ENCODE peak calls at places on chromosome 17, in five cellular contexts. Y is kidney epithelial cell, Z is tibial nerve, K is Caco-2, C is prostate gland. O is an unnamed sample. For H3K27me3, the result is how much of the 10 kb centered on the place peaks cover.

GRCh38 chr17:3558603-3559269 is 1.1 kb upstream of the TRPV3 start:
- DNase-seq in K (no peak), Z (no peak), C (no peak), Y (peak), O (peak)

GRCh38 chr17:1873418-1873817 is 43.6 kb downstream of the RPA1 start:
- DNase-seq in Y (no peak), Z (no peak), C (no peak), K (no peak), O (no peak)

GRCh38 chr17:60926466-60927183 is 249.0 kb downstream of the BCAS3 start:
- DNase-seq in K (no peak), Z (no peak), Y (no peak), C (no peak), O (peak)

GRCh38 chr17:2122641-2123302 is 67.9 kb downstream of the HIC1 start:
- DNase-seq in Z (peak), K (no peak), C (peak), Y (no peak), O (peak)

GRCh38 chr17:4247981-4248388 is 15.8 kb downstream of the ANKFY1 start:
- DNase-seq in C (peak), K (peak), Y (no peak), Z (no peak), O (peak)

GRCh38 chr17:50268632-50269287 is 5.5 kb upstream of the TMEM92 start:
- DNase-seq in C (no peak), Z (no peak), Y (no peak), K (peak), O (no peak)

GRCh38 chr17:39090400-39090799 is 61.0 kb downstream of the PLXDC1 start:
- DNase-seq in Z (no peak), C (no peak), Y (no peak), K (no peak), O (no peak)

GRCh38 chr17:71528210-71528609 is 592.6 kb upstream of the SOX9 start:
- DNase-seq in C (no peak), Y (no peak), K (no peak), Z (no peak), O (no peak)

GRCh38 chr17:13728751-13729150 is 127.0 kb upstream of the HS3ST3A1 start:
- DNase-seq in Y (no peak), Z (no peak), C (no peak), K (no peak), O (peak)

GRCh38 chr17:64739316-64740058 is 77.4 kb upstream of the SMURF2 start:
- DNase-seq in Z (no peak), C (no peak), K (no peak), Y (no peak), O (peak)

GRCh38 chr17:44293509-44294226 is 14.7 kb upstream of the RUNDC3A start:
- DNase-seq in Y (no peak), Z (no peak), K (no peak), C (no peak), O (no peak)

GRCh38 chr17:5097101-5097834 is 14.4 kb downstream of the ZNF232 start:
- DNase-seq in Y (no peak), K (no peak), Z (peak), C (peak), O (no peak)

GRCh38 chr17:31568140-31568938 is 176.9 kb downstream of the RAB11FIP4 start:
- DNase-seq in C (no peak), K (no peak), Y (no peak), Z (peak), O (no peak)

GRCh38 chr17:42246515-42246914 is 29.7 kb downstream of the STAT5B start:
- DNase-seq in Y (no peak), Z (no peak), K (no peak), C (no peak), O (no peak)

GRCh38 chr17:63621684-63622570 is at the start of gene MAP3K3:
- DNase-seq in K (peak), Y (peak), C (peak), Z (peak), O (peak)

GRCh38 chr17:78258323-78259229 is 27.1 kb downstream of the TMEM235 start:
- DNase-seq in C (no peak), Z (no peak), Y (no peak), K (no peak), O (no peak)

GRCh38 chr17:47172698-47173565 is 16.2 kb downstream of the CDC27 start:
- DNase-seq in Y (no peak), K (no peak), C (no peak), Z (no peak), O (no peak)

GRCh38 chr17:46061435-46061834 is 62.4 kb downstream of the STH start:
- DNase-seq in Z (no peak), K (no peak), Y (no peak), C (no peak), O (peak)

GRCh38 chr17:41645371-41646063 is 21.1 kb upstream of the KRT17 start:
- DNase-seq in C (no peak), Y (no peak), Z (no peak), K (no peak), O (peak)

GRCh38 chr17:68020451-68020779 is 15.1 kb upstream of the KPNA2 start:
- DNase-seq in Y (no peak), Z (no peak), C (no peak), K (peak), O (no peak)
- H3K4me3 ChIP-seq in Y (peak), Z (peak), C (peak), K (peak), O (peak)

GRCh38 chr17:7613769-7614421 is 802 bp downstream of the FXR2 start:
- DNase-seq in Y (no peak), K (no peak), C (no peak), Z (no peak), O (peak)
- TF ChIP-seq CTCF in Y (no peak), K (no peak), C (no peak), Z (no peak), O (peak)

DNA sequence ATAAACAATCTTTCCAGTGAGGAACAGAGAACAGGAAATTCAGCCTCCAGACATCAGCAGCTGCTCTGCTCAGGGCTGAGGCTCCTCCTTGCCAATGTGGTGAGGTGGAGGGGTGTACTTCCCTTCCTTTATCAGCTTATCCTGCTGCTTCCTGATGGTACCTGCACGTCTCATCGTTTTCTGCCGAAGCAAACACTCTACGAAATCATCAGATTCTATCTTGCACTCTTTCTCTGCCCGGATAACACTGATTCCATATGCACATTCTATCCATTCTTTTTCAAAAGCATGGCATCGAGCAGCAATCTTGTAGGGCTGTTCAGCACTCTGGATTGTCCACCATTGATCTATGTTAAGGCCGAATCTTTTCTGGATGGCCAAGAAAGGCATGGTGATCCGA is 15.4 kb upstream of the SEZ6 start:
- DNase-seq in K (no peak), Y (no peak), Z (no peak), C (no peak), O (no peak)
- H3K27me3 ChIP-seq in K (under half), Y (half or more), Z (half or more), C (under half), O (under half)

GRCh38 chr17:48588074-48588415 is 2.0 kb downstream of the HOXB3 start:
- DNase-seq in Y (no peak), Z (no peak), K (no peak), C (no peak), O (no peak)

GRCh38 chr17:48587276-48588073 is 2.6 kb downstream of the HOXB3 start:
- DNase-seq in K (no peak), Y (no peak), C (no peak), Z (no peak), O (no peak)

GRCh38 chr17:48589831-48590602 is at the start of gene HOXB3:
- DNase-seq in K (peak), C (no peak), Y (no peak), Z (no peak), O (no peak)

GRCh38 chr17:48589060-48589830 is 796 bp downstream of the HOXB3 start:
- DNase-seq in Z (no peak), Y (no peak), C (no peak), K (no peak), O (no peak)

DNA sequence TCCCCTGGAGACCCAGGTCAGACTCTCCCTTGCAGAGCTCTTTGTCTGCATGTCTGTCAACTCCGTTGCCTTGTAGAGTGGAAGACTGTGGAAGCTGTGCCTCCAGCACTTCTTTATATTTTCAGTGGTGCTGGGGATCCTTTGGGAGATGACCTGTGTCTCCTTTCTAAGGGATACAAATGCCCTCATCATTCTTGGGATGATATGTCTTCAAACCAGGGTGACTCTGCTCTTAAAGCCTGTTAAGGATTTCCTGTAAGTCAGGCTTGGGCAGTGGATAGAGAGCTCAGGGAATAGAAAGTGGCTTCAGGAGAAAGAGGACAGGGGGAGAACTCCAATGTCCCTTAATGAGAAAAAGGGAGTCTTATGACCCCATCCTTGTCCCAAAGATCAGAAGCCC is 1.5 kb downstream of the HOXB3 start:
- DNase-seq in Z (no peak), Y (no peak), C (no peak), K (no peak), O (no peak)
- H3K4me3 ChIP-seq in Z (no peak), Y (peak), C (no peak), K (no peak), O (no peak)

GRCh38 chr17:55351027-55351625 is 70.5 kb downstream of the MMD start:
- DNase-seq in K (no peak), Z (no peak), Y (no peak), C (no peak), O (no peak)

GRCh38 chr17:55354941-55355340 is 66.7 kb downstream of the MMD start:
- DNase-seq in K (no peak), Y (no peak), C (no peak), Z (no peak), O (no peak)

GRCh38 chr17:55360971-55361370 is 60.7 kb downstream of the MMD start:
- DNase-seq in Y (no peak), C (no peak), Z (no peak), K (no peak), O (no peak)

GRCh38 chr17:55354010-55354409 is 67.6 kb downstream of the MMD start:
- DNase-seq in Z (no peak), C (no peak), Y (no peak), K (no peak), O (no peak)

DNA sequence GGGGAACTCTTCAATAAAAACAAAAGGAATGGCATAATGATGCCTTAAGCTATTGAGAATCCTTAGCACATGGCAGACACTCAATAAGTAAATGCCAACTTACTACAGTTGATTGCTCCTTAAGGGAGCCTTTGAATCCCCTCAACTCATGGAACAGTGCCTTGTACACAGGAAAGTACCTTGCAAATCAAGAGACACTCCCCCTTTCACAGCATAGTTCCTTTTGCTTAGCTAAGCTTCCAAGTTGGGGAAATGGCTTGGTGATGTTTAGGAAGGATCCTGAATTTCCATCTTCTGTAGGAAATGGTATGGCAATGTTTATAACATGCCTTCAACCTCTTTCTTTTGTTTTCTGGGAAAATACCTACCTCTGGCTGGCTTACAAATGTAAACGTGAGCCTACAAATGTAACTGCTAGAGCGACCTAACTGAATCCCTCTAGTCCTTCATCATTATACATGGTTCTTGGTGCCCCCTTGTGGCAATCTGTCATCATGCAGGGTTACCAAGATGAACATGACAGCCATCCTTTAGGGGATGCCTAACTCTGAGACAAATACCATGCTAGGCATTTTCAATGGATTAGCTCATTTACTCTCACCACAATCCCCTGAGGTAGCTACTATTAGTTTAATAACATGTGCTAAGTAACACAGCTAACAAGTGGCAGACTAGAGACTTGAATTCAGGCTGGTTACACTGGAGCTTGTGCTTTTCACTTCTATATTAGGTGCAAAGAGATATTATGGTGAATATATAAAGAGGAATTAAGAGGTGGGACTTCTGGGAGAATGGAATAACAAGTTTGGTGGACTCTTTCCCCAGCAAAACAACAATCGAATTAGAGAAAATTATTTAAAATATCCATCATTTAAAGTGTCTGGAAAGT is 65.0 kb downstream of the MMD start:
- DNase-seq in Z (peak), C (peak), Y (peak), K (peak), O (peak)
- TF ChIP-seq CTCF in Z (peak), C (peak), Y (peak), K (peak), O (peak)

GRCh38 chr17:17672453-17673368 is 8.5 kb upstream of the RAI1 start:
- DNase-seq in Y (no peak), C (no peak), Z (no peak), K (no peak), O (no peak)
- H3K27me3 ChIP-seq in Y (under half), C (under half), Z (under half), K (under half), O (under half)